ENCODE peak calls at places on chromosomes 13 and 19, in nine cellular contexts. W, Y, M, T, N, B, V, O and K are unnamed samples.

GRCh38 chr13:95641961-95642621 is 2.4 kb downstream of the DZIP1 start:
- DNase-seq in Y (peak; percentile 27), N (no peak), T (peak; percentile 26), B (peak; percentile 32), V (peak; percentile 54), O (peak; percentile 43), W (no peak), M (peak; percentile 30), K (peak; percentile 54)

GRCh38 chr13:95624020-95624419 is 20.5 kb downstream of the DZIP1 start:
- DNase-seq in V (no peak), N (no peak), O (no peak), W (no peak), M (peak; percentile 16), B (peak; percentile 71), Y (no peak), T (peak; percentile 34), K (no peak)

GRCh38 chr19:4009990-4010807 is 2.7 kb downstream of the PIAS4 start:
- DNase-seq in T (no peak), Y (no peak), W (no peak), N (no peak), V (no peak), M (no peak), B (no peak), O (no peak), K (no peak)

GRCh38 chr13:44679602-44680001 is 103.5 kb upstream of the TSC22D1 start:
- DNase-seq in M (no peak), O (no peak), T (no peak), V (no peak), Y (no peak), W (no peak), N (no peak), B (no peak), K (no peak)

GRCh38 chr19:48573163-48573505 is 21.2 kb downstream of the SULT2B1 start:
- DNase-seq in Y (no peak), N (no peak), W (no peak), O (no peak), B (no peak), M (no peak), V (peak; percentile 60), T (no peak), K (peak; percentile 20)

GRCh38 chr19:4103073-4103418 is 20.9 kb downstream of the MAP2K2 start:
- DNase-seq in W (no peak), N (no peak), B (no peak), V (no peak), M (no peak), T (no peak), O (no peak), Y (no peak), K (no peak)

GRCh38 chr13:75330770-75331169 is 151.2 kb downstream of the TBC1D4 start:
- DNase-seq in W (no peak), B (no peak), M (no peak), N (no peak), T (no peak), Y (no peak), V (no peak), O (no peak), K (no peak)

GRCh38 chr13:34655554-34655953 is 286.5 kb upstream of the NBEA start:
- DNase-seq in W (no peak), B (no peak), T (no peak), Y (no peak), V (no peak), M (no peak), N (no peak), O (no peak), K (no peak)

GRCh38 chr19:29680447-29680846 is 15.2 kb downstream of the PLEKHF1 start:
- DNase-seq in B (no peak), O (no peak), M (no peak), T (no peak), N (no peak), Y (no peak), V (peak; percentile 62), W (peak; percentile 88), K (no peak)

GRCh38 chr19:35959040-35959967 is 23.1 kb downstream of the LRFN3 start:
- DNase-seq in M (no peak), Y (no peak), N (no peak), V (peak; percentile 60), W (peak; percentile 91), B (no peak), T (no peak), O (peak; percentile 51), K (no peak)

GRCh38 chr13:44112700-44113329 is 233.1 kb downstream of the LACC1 start:
- DNase-seq in B (no peak), N (no peak), Y (no peak), M (no peak), W (no peak), T (no peak), O (no peak), V (no peak), K (no peak)

GRCh38 chr13:31885994-31886393 is 145.6 kb upstream of the FRY start:
- DNase-seq in N (no peak), B (peak; percentile 16), T (no peak), Y (no peak), V (no peak), W (no peak), O (peak; percentile 36), M (no peak), K (peak; percentile 45)

GRCh38 chr13:35785563-35786327 is 309.3 kb upstream of the MAB21L1 start:
- DNase-seq in V (no peak), B (no peak), M (no peak), N (no peak), O (no peak), W (no peak), T (no peak), Y (no peak), K (no peak)

GRCh38 chr13:44932850-44933251 is 56.4 kb downstream of the NUFIP1 start:
- DNase-seq in V (peak; percentile 45), N (no peak), W (no peak), M (peak; percentile 47), Y (no peak), T (no peak), O (peak; percentile 34), B (no peak), K (no peak)

GRCh38 chr19:16160943-16161560 is 12.3 kb downstream of the CIB3 start:
- DNase-seq in T (no peak), B (no peak), W (no peak), O (no peak), N (peak; percentile 27), Y (no peak), M (no peak), V (no peak), K (no peak)

GRCh38 chr19:42601811-42602443 is 7.2 kb upstream of the CEACAM8 start:
- DNase-seq in Y (no peak), T (peak; percentile 28), V (no peak), O (no peak), W (no peak), M (no peak), N (no peak), B (peak; percentile 42), K (peak; percentile 36)

GRCh38 chr19:1671716-1672037 is 19.3 kb upstream of the TCF3 start:
- DNase-seq in V (no peak), T (no peak), O (no peak), N (no peak), M (no peak), B (no peak), W (no peak), Y (no peak), K (no peak)

GRCh38 chr19:56681702-56682101 is 10.1 kb upstream of the ZNF835 start:
- DNase-seq in V (no peak), N (no peak), O (no peak), M (no peak), W (no peak), T (peak; percentile 3), Y (no peak), B (no peak), K (no peak)

GRCh38 chr13:113801289-113801961 is 42.4 kb downstream of the TMEM255B start:
- DNase-seq in V (no peak), W (no peak), T (no peak), Y (no peak), B (no peak), N (no peak), M (no peak), O (no peak), K (no peak)
- H3K4me3 ChIP-seq in V (no peak overlapping the region), W (no peak overlapping the region), T (no peak overlapping the region), Y (no peak overlapping the region), B (no peak overlapping the region), N (no peak overlapping the region), M (no peak overlapping the region), O (no peak overlapping the region), K (no peak overlapping the region)

DNA sequence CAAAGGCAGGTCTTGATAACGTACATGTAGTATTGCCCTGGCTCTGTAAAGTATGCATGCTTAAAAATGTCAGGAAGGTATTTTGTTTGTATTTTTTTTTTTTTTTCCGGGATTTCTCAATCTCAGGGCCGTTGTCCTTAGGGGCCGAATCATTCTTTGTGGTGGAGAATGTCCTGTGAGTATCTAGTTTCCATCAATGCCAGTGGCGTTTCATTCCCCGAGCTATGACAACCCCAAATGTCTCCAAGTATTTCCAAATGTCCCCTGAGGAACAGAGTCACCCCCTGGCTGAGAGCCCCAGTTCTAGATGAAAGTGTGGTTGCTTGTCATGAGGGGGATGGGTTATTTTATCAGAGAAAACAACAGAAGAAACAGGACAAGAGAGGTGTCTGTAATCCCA is 68.7 kb downstream of the ACSBG2 start:
- DNase-seq in M (no peak), W (no peak), T (no peak), N (no peak), O (no peak), V (no peak), Y (no peak), B (no peak), K (no peak)
- H3K27ac ChIP-seq in M (no peak overlapping the region), W (no peak overlapping the region), T (no peak overlapping the region), N (no peak overlapping the region), O (no peak overlapping the region), V (no peak overlapping the region), Y (no peak overlapping the region), B (no peak overlapping the region), K (no peak overlapping the region)

GRCh38 chr13:29170451-29171082 is 350.4 kb downstream of the MTUS2 start:
- DNase-seq in V (no peak), W (no peak), O (no peak), B (no peak), T (no peak), Y (no peak), M (no peak), N (no peak), K (no peak)
- TF ChIP-seq CTCF in V (no peak), W (no peak), O (no peak), B (no peak), T (no peak), Y (no peak), M (no peak), N (no peak), K (no peak)

DNA sequence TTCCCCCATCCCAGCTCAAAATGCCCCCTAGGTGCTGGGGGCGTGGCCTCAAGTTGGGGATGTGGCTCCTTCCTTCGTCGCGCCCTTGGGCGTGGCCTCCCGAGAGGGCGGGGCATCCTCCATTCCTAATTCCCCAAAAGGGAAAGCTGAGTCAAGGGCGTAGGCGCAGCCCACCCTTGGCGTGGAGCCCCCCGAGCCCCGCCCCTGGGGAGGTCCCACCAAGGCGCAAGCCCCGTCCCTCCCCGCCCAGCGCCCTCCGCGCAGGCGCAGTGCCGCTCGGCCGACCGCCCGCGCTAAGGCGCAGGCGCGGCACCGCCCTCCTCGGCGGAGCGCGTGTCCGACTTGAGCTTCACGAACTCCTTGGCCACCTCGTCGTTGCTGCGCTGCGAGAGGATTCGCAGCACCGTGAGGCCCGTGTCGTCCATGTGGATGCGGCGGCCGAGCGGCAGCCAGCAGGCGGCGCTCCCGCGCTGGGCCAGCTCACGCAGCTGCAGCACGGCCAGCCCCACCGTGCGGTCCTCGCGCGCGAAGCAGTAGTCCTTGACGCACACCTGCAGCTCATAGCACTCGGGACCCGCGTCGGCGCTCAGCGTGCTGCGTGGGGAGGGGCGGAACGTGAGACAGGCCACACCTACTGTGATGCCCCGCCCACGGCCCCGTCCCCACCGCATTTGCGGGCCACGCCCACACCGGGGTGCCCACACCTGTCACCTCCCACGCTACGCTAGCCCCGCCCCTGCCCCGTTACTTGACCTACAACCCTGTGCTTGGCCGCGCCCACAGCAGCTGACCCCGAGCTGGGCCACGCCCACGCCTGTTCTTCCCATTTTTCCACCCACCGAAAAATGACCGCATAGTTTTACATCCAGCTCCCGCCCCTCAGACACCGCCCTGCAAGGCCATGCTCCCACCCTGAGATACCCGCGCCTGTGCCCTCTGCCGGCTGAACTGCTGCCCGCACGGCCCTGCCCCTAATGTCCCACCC is 50.6 kb downstream of the COLGALT1 start:
- DNase-seq in O (peak; percentile 61), V (peak; percentile 59), M (peak; percentile 36), W (peak; percentile 80), T (peak; percentile 65), Y (peak; percentile 72), B (peak; percentile 92), N (no peak), K (peak; percentile 67)
- H3K4me3 ChIP-seq in O (peak overlapping the region; percentile 48), V (peak overlapping the region; percentile 38), M (peak overlapping the region; percentile 19), W (peak overlapping the region; percentile 69), T (no peak overlapping the region), Y (peak overlapping the region; percentile 44), B (peak overlapping the region; percentile 39), N (peak overlapping the region; percentile 43), K (peak overlapping the region; percentile 47)